ENCODE peak calls at places on chromosome 6, in six cellular contexts. H is fibroblast of pulmonary artery, B is Peyer's patch, Q is GM06990, R is cardiac muscle cell, K is IMR-90. P is an unnamed sample.

GRCh38 chr6:112144145-112144926 is 56.9 kb downstream of the FAM229B start:
- DNase-seq in H (no peak), B (no peak), Q (no peak), R (no peak), K (peak), P (peak)

GRCh38 chr6:165034271-165034741 is 275.1 kb downstream of the C6orf118 start:
- DNase-seq in H (no peak), B (no peak), Q (no peak), R (peak), K (no peak), P (no peak)

GRCh38 chr6:133632206-133632605 is 256.7 kb upstream of the TCF21 start:
- DNase-seq in H (peak), B (no peak), Q (no peak), R (peak), K (peak), P (peak)

GRCh38 chr6:13814938-13815575 is 700 bp upstream of the MCUR1 start:
- DNase-seq in H (peak), B (no peak), Q (no peak), R (peak), K (no peak), P (no peak)

GRCh38 chr6:11412011-11412424 is 125.5 kb upstream of the TMEM170B start:
- DNase-seq in H (peak), B (no peak), Q (no peak), R (no peak), K (peak), P (peak)

GRCh38 chr6:136782021-136782770 is 10.1 kb downstream of the MAP3K5 start:
- DNase-seq in H (peak), B (no peak), Q (no peak), R (no peak), K (peak), P (peak)

GRCh38 chr6:143940011-143940597 is 68.0 kb downstream of the PLAGL1 start:
- DNase-seq in H (peak), B (peak), Q (peak), R (peak), K (peak), P (peak)

GRCh38 chr6:52515219-52515960 is 61.5 kb downstream of the TRAM2 start:
- DNase-seq in H (no peak), B (no peak), Q (no peak), R (no peak), K (peak), P (peak)

GRCh38 chr6:77092971-77093370 is 370.3 kb downstream of the HTR1B start:
- DNase-seq in H (peak), B (no peak), Q (no peak), R (no peak), K (peak), P (peak)

GRCh38 chr6:163780993-163781392 is 366.5 kb downstream of the QKI start:
- DNase-seq in H (no peak), B (no peak), Q (no peak), R (peak), K (peak), P (no peak)

GRCh38 chr6:12228447-12229146 is 61.6 kb upstream of the EDN1 start:
- DNase-seq in H (no peak), B (no peak), Q (no peak), R (no peak), K (no peak), P (no peak)

GRCh38 chr6:12286381-12287132 is 3.6 kb upstream of the EDN1 start:
- DNase-seq in H (peak), B (no peak), Q (no peak), R (no peak), K (peak), P (peak)

GRCh38 chr6:148037496-148037895 is 305.1 kb upstream of the SASH1 start:
- DNase-seq in H (no peak), B (no peak), Q (no peak), R (no peak), K (peak), P (no peak)

GRCh38 chr6:75863001-75863400 is 114.0 kb downstream of the MYO6 start:
- DNase-seq in H (no peak), B (no peak), Q (no peak), R (no peak), K (no peak), P (no peak)

GRCh38 chr6:136586295-136586694 is 36.1 kb upstream of the MAP7 start:
- DNase-seq in H (peak), B (no peak), Q (no peak), R (no peak), K (peak), P (peak)

GRCh38 chr6:86869500-86869899 is 67.8 kb upstream of the HTR1E start:
- DNase-seq in H (no peak), B (no peak), Q (no peak), R (no peak), K (no peak), P (no peak)

GRCh38 chr6:15420959-15421438 is 175.1 kb downstream of the JARID2 start:
- DNase-seq in H (no peak), B (no peak), Q (peak), R (no peak), K (no peak), P (no peak)

GRCh38 chr6:103895136-103895535 is 964.6 kb downstream of the HACE1 start:
- DNase-seq in H (no peak), B (no peak), Q (no peak), R (no peak), K (no peak), P (no peak)

GRCh38 chr6:82744286-82745015 is 321.2 kb downstream of the UBE3D start:
- DNase-seq in H (no peak), B (no peak), Q (no peak), R (no peak), K (no peak), P (no peak)

GRCh38 chr6:106128981-106129761 is 43.0 kb downstream of the PRDM1 start:
- DNase-seq in H (peak), B (no peak), Q (no peak), R (no peak), K (peak), P (peak)

GRCh38 chr6:39005774-39006173 is 42.8 kb upstream of the GLP1R start:
- DNase-seq in H (no peak), B (no peak), Q (no peak), R (no peak), K (no peak), P (no peak)

GRCh38 chr6:127051571-127052260 is 66.8 kb upstream of the RSPO3 start:
- DNase-seq in H (peak), B (no peak), Q (no peak), R (no peak), K (peak), P (peak)

GRCh38 chr6:119308048-119308570 is 41.5 kb downstream of the MAN1A1 start:
- DNase-seq in H (peak), B (no peak), Q (no peak), R (no peak), K (peak), P (peak)

GRCh38 chr6:40349566-40350192 is 237.5 kb downstream of the LRFN2 start:
- DNase-seq in H (no peak), B (no peak), Q (no peak), R (no peak), K (no peak), P (no peak)

GRCh38 chr6:10478187-10479040 is 42.7 kb upstream of the GCNT2 start:
- DNase-seq in H (peak), B (no peak), Q (peak), R (peak), K (peak), P (peak)

GRCh38 chr6:29762781-29763214 is 39.6 kb downstream of the HLA-F start:
- DNase-seq in H (no peak), B (no peak), Q (no peak), R (no peak), K (no peak), P (no peak)

GRCh38 chr6:27864906-27865883 is 47.0 kb downstream of the OR2B2 start:
- DNase-seq in H (peak), B (peak), Q (peak), R (peak), K (peak), P (peak)

GRCh38 chr6:1895721-1896120 is 286.0 kb downstream of the FOXC1 start:
- DNase-seq in H (no peak), B (no peak), Q (no peak), R (no peak), K (peak), P (no peak)
- TF ChIP-seq CTCF in H (no peak), B (no peak), Q (no peak), R (no peak), K (no peak), P (no peak)

GRCh38 chr6:44100088-44100550 is 27.1 kb downstream of the MRPL14 start:
- DNase-seq in H (peak), B (no peak), Q (no peak), R (peak), K (peak), P (peak)
- TF ChIP-seq CTCF in H (peak), B (no peak), Q (peak), R (peak), K (peak), P (peak)

GRCh38 chr6:78513856-78514255 is 353.5 kb upstream of the IRAK1BP1 start:
- DNase-seq in H (no peak), B (no peak), Q (no peak), R (no peak), K (no peak), P (no peak)
- TF ChIP-seq CTCF in H (no peak), B (no peak), Q (peak), R (no peak), K (no peak), P (no peak)

GRCh38 chr6:108142240-108142639 is 23.6 kb upstream of the NR2E1 start:
- DNase-seq in H (no peak), B (no peak), Q (no peak), R (no peak), K (no peak), P (no peak)

DNA sequence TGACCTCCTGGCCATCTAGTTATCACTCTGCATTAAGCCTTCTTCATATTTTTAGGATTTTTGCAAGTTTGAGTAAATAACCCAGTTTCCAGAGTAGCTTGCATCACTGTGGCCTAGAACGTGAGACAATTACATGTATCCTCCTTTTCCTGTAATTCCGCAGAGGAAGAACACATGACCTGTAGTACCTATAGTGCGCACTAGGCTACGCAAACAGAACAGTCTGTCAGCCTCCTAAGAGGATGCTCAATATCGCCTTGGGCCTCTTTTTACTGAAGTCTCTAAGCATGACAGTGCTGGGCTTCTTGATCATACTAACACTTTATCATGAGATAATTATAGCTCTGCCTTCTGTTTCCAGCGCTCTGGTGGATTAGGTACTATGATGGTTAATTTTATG is 20.2 kb upstream of the NR2E1 start:
- DNase-seq in H (no peak), B (no peak), Q (no peak), R (no peak), K (no peak), P (no peak)
- TF ChIP-seq CTCF in H (no peak), B (no peak), Q (no peak), R (no peak), K (no peak), P (no peak)

GRCh38 chr6:150547511-150548222 is 52.0 kb upstream of the PLEKHG1 start:
- DNase-seq in H (no peak), B (no peak), Q (no peak), R (peak), K (no peak), P (no peak)
- TF ChIP-seq CTCF in H (no peak), B (no peak), Q (no peak), R (no peak), K (no peak), P (no peak)

P was measured in fibroblast of villous mesenchyme.